ENCODE peak calls at places on chromosomes 13 and 19, in seven cellular contexts. F is HCT116, Y is neuronal stem cell, V is body of pancreas, G is mammary epithelial cell, E is breast epithelium, Q is GM23248. M is an unnamed sample.

GRCh38 chr19:48085077-48085476 is 25.5 kb downstream of the PLA2G4C start:
- DNase-seq in Y (no peak), F (no peak), V (no peak), E (no peak), G (no peak), Q (no peak), M (no peak)

GRCh38 chr19:8004001-8004400 is 1.4 kb downstream of the ELAVL1 start:
- DNase-seq in Q (no peak), E (no peak), V (no peak), G (no peak), Y (no peak), F (no peak), M (no peak)

GRCh38 chr19:16825312-16826168 is 3.7 kb upstream of the SIN3B start:
- DNase-seq in V (peak; percentile 39), F (no peak), Y (no peak), G (peak; percentile 48), E (peak; percentile 55), Q (peak; percentile 68), M (peak; percentile 80)

GRCh38 chr13:82797876-82798275 is 1084.4 kb downstream of the SLITRK1 start:
- DNase-seq in Y (no peak), Q (no peak), E (no peak), G (no peak), V (no peak), F (no peak), M (no peak)

GRCh38 chr13:86446311-86446710 is 647.1 kb upstream of the SLITRK6 start:
- DNase-seq in E (no peak), F (no peak), V (no peak), G (no peak), Q (peak; percentile 58), Y (no peak), M (peak; percentile 3)

GRCh38 chr19:11446652-11447301 is 11.3 kb downstream of the PRKCSH start:
- DNase-seq in Q (peak; percentile 60), F (no peak), V (peak; percentile 62), G (no peak), E (no peak), Y (no peak), M (peak; percentile 99)

GRCh38 chr19:2344381-2344870 is 15.6 kb upstream of the TMPRSS9 start:
- DNase-seq in V (no peak), G (no peak), E (no peak), Q (no peak), F (no peak), Y (no peak), M (no peak)

GRCh38 chr19:2691951-2692350 is 10.5 kb downstream of the GNG7 start:
- DNase-seq in Y (no peak), E (no peak), F (no peak), Q (no peak), G (no peak), V (no peak), M (no peak)

GRCh38 chr19:30880551-30880950 is 468.7 kb downstream of the TSHZ3 start:
- DNase-seq in Q (no peak), G (no peak), E (no peak), F (no peak), V (no peak), Y (no peak), M (no peak)

GRCh38 chr13:50936681-50937080 is 27.1 kb downstream of the RNASEH2B start:
- DNase-seq in V (no peak), Q (peak; percentile 45), E (no peak), F (no peak), G (no peak), Y (no peak), M (no peak)

GRCh38 chr13:114128624-114129522 is 3.5 kb downstream of the RASA3 start:
- DNase-seq in G (no peak), Y (no peak), V (no peak), Q (peak; percentile 98), E (no peak), F (peak; percentile 72), M (no peak)

GRCh38 chr19:10289167-10289835 is 451 bp upstream of the ICAM5 start:
- DNase-seq in F (peak; percentile 77), G (no peak), Q (peak; percentile 93), Y (no peak), V (no peak), E (no peak), M (peak; percentile 91)

GRCh38 chr13:28655566-28655965 is 3.4 kb upstream of the POMP start:
- DNase-seq in Q (peak; percentile 85), F (no peak), E (no peak), V (no peak), G (peak; percentile 46), Y (no peak), M (peak; percentile 7)

GRCh38 chr13:42405665-42406390 is 133.9 kb downstream of the AKAP11 start:
- DNase-seq in G (peak; percentile 92), V (no peak), Y (no peak), F (no peak), Q (peak; percentile 44), E (no peak), M (no peak)

GRCh38 chr19:38635483-38636399 is 11.7 kb upstream of the ACTN4 start:
- DNase-seq in V (no peak), G (no peak), Y (no peak), F (no peak), E (no peak), Q (no peak), M (no peak)

DNA sequence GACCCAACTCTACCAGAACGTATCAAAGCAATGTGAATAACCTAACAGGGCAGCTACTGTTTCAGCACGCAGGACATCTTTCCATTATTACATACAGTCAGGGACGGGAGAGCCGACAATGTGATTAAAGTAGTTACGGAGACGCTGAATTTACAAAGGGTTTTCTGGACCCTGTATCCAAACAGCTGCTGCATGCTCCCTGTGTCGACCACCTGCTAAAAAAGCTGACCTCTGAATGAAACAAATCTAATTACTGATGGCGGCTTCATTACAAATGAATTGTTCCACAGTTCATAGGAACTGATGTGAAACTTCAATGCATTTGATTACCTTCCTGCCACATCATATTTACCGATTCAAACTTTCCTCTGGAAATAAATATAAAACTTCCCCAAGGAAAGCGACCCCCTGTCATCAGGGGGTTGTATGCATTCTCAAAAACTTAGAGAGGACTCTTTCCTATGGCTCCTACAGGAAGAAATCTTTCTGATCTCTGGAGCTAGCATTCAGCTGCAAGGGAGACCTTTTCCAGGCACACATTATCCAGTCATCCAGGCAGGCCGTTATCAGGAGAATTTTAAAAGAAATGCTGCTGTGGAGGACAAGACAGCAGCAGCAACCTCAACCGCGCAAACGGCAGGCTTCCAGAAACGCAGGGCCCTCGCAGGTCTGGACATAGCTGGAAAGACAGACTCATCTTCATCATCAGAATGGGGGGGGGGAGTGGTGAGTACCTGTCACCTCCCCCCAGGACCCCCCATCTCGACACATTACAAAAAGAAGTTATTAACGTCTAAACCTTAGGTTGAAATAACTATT is 3.1 kb downstream of the EFNB2 start:
- DNase-seq in E (no peak), F (no peak), Y (no peak), Q (peak; percentile 8), G (peak; percentile 37), V (no peak), M (no peak)
- H3K4me3 ChIP-seq in E (peak overlapping the region; percentile 94), F (peak overlapping the region; percentile 22), Y (peak overlapping the region; percentile 72), Q (peak overlapping the region; percentile 65), G (peak overlapping the region; percentile 71), V (no peak overlapping the region), M (peak overlapping the region; percentile 27)

GRCh38 chr19:46995492-46995891 is 24.1 kb upstream of the NPAS1 start:
- DNase-seq in G (no peak), Q (no peak), E (no peak), F (no peak), V (no peak), Y (no peak), M (no peak)
- H3K36me3 ChIP-seq in G (peaks cover 7% of the 10 kb centered on the region), Q (no peaks in the 10 kb centered on the region), E (peaks cover 5% of the 10 kb centered on the region), F (no peaks in the 10 kb centered on the region), V (no peaks in the 10 kb centered on the region), Y (peaks cover 91% of the 10 kb centered on the region), M (peaks cover 9% of the 10 kb centered on the region)

GRCh38 chr19:50718255-50719118 is 1.1 kb downstream of the SHANK1 start:
- DNase-seq in F (no peak), E (no peak), V (no peak), G (no peak), Q (peak; percentile 65), Y (peak; percentile 48), M (peak; percentile 91)
- H3K4me3 ChIP-seq in F (peak overlapping the region; percentile 44), E (peak overlapping the region; percentile 78), V (no peak overlapping the region), G (no peak overlapping the region), Q (peak overlapping the region; percentile 69), Y (peak overlapping the region; percentile 84), M (peak overlapping the region; percentile 52)

GRCh38 chr19:15353908-15354307 is 21.6 kb upstream of the BRD4 start:
- DNase-seq in Q (no peak), E (no peak), V (no peak), Y (no peak), G (no peak), F (no peak), M (no peak)
- H3K36me3 ChIP-seq in Q (peaks cover 29% of the 10 kb centered on the region), E (peaks cover 13% of the 10 kb centered on the region), V (peaks cover 16% of the 10 kb centered on the region), Y (peaks cover 64% of the 10 kb centered on the region), G (peaks cover 24% of the 10 kb centered on the region), F (peaks cover 30% of the 10 kb centered on the region), M (peaks cover 19% of the 10 kb centered on the region)